ENCODE peak calls at places on chromosomes 1 and 21, in seven cellular contexts. A is activated CD8-positive, alpha-beta T cell treated with anti-CD3 and anti-CD28 coated beads for 36 hours; F is gastrocnemius medialis; C is fibroblast of pulmonary artery; Q is AG09309; D is right lobe of liver; Y is psoas muscle. U is an unnamed sample.

GRCh38 chr1:31529999-31530705 is 46.2 kb upstream of the TINAGL1 start:
- DNase-seq in Q (no peak), C (no peak), Y (no peak), D (no peak), F (no peak), A (no peak), U (no peak)

GRCh38 chr1:15849775-15850449 is 2.4 kb downstream of the SPEN start:
- DNase-seq in F (no peak), A (peak; percentile 49), Y (no peak), Q (no peak), D (peak; percentile 55), C (peak; percentile 41), U (peak; percentile 72)

GRCh38 chr21:42707207-42707830 is 53.9 kb downstream of the PDE9A start:
- DNase-seq in Y (no peak), A (no peak), D (no peak), F (no peak), Q (no peak), C (no peak), U (no peak)

GRCh38 chr21:45041351-45041805 is 33.0 kb upstream of the ADARB1 start:
- DNase-seq in C (peak; percentile 85), F (peak; percentile 93), Q (peak; percentile 85), A (no peak), Y (peak; percentile 90), D (peak; percentile 49), U (peak; percentile 45)

GRCh38 chr1:53073899-53074311 is 11.9 kb downstream of the PODN start:
- DNase-seq in F (peak; percentile 22), Y (peak; percentile 59), Q (no peak), A (no peak), C (no peak), D (peak; percentile 41), U (no peak)

GRCh38 chr21:36491191-36491916 is 11.4 kb upstream of the CLDN14 start:
- DNase-seq in D (no peak), Y (no peak), F (no peak), C (no peak), A (no peak), Q (peak; percentile 61), U (no peak)

GRCh38 chr21:28742527-28742926 is 250.2 kb downstream of the LTN1 start:
- DNase-seq in A (no peak), D (no peak), C (peak; percentile 78), Y (no peak), F (no peak), Q (no peak), U (no peak)

GRCh38 chr1:5770981-5771765 is 221.1 kb downstream of the NPHP4 start:
- DNase-seq in D (no peak), A (no peak), Q (no peak), F (no peak), Y (peak; percentile 28), C (peak; percentile 3), U (no peak)

GRCh38 chr1:197268012-197268411 is at the start of gene CRB1:
- DNase-seq in D (no peak), A (no peak), Y (no peak), Q (no peak), F (no peak), C (no peak), U (peak; percentile 3)

GRCh38 chr1:77975907-77976306 is 3.0 kb downstream of the FUBP1 start:
- DNase-seq in D (no peak), Q (no peak), A (no peak), F (no peak), C (no peak), Y (no peak), U (no peak)

DNA sequence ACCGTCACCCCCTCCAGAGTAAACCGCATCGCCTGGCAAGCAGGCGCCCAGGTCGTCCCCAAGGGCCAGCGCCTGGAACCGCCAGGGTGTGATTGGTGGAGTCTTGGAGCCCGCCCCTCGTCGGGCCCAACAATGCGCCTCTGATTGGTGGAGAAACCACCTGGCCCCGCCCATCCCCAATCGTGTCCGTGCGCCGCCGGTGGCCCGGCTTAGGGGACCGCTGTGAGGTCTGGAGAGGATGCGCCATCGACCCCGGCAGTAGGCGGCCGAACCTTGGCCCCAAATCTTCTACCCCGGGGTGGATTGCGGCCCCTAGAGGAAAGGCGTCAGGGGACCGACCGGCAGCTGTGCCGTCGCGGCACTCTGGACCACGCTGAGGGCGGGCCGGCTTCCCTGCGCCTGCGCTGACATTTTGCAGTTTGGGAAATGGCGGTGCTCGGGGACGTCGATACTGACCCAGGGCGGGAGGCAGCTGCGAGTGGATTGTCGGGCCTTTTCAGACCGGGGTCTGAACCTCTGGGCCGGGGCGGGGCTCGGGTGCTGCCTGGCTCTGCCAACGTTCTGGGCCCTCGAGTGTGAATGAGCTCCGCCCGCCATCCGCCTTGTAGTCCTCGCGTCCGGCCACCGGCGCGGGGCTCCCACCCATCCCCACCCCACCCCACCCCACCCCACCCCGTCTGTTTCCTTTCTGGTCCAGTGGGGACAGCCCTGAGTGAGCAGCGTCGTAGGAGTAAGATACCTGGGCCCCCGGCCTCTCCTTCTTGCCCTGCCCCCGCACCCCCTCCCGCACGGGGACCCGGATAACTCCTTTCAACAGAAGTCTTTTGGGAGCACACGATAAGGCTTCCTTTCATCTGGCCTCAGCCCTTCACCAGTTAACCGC is 34.2 kb downstream of the SLC2A1 start:
- DNase-seq in Y (peak; percentile 94), Q (no peak), F (peak; percentile 84), D (peak; percentile 89), C (peak; percentile 84), A (peak; percentile 95), U (peak; percentile 96)
- TF ChIP-seq CTCF in Y (no peak), Q (peak; percentile 15), F (peak; percentile 9), D (no peak), C (no peak), A (no peak), U (no peak)

GRCh38 chr1:169133801-169134558 is 27.5 kb downstream of the ATP1B1 start:
- DNase-seq in F (no peak), A (no peak), Y (no peak), C (peak; percentile 44), Q (no peak), D (no peak), U (no peak)
- TF ChIP-seq CTCF in F (peak; percentile 30), A (peak; percentile 29), Y (peak; percentile 21), C (peak; percentile 30), Q (peak; percentile 30), D (peak; percentile 38), U (no peak)

GRCh38 chr1:214816603-214817002 is 213.6 kb downstream of the CENPF start:
- DNase-seq in D (no peak), F (no peak), C (no peak), Y (no peak), Q (no peak), A (no peak), U (no peak)
- TF ChIP-seq CTCF in D (no peak), F (no peak), C (peak; percentile 24), Y (no peak), Q (peak; percentile 8), A (no peak), U (no peak)

DNA sequence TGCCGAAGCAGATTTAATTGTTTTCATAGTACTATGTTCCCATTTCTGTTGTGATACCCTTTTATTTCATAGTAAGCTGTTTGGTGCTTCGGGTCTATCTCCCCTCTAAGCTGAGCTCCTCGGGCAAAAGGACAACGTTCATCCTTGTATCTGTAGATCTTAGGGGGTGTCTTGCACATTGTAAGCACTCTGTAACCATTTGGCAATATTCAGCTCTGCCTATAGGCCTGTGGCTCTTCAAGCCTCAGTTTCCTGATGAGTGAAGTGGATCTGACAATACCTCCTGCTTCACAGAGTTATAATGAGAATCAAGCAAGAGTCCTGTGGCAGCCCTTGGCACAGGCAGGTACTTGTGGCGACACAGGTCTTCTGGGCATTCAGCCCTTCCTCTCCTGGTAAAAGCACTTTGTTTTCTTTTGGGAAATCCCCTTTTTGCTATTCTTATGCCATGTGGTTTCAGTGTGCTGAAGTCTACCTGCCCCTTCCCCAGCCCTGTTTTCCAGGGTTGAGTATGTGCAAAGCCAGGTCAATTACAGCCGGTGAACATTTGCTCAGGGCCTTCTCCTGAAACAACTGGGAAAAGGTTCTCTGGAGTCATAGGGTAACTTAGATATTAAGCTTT is 8.5 kb upstream of the EXO1 start:
- DNase-seq in Y (no peak), A (no peak), C (no peak), F (no peak), Q (no peak), D (no peak), U (no peak)
- TF ChIP-seq CTCF in Y (no peak), A (no peak), C (no peak), F (no peak), Q (no peak), D (no peak), U (no peak)

GRCh38 chr1:235203428-235203827 is 42.4 kb upstream of the RBM34 start:
- DNase-seq in Y (no peak), C (no peak), A (no peak), Q (no peak), F (no peak), D (no peak), U (no peak)

GRCh38 chr1:235199441-235199840 is 38.4 kb upstream of the RBM34 start:
- DNase-seq in A (no peak), F (no peak), D (no peak), C (peak; percentile 73), Q (peak; percentile 21), Y (no peak), U (no peak)
- TF ChIP-seq CTCF in A (peak; percentile 23), F (no peak), D (peak; percentile 30), C (peak; percentile 58), Q (peak; percentile 38), Y (peak; percentile 14), U (peak; percentile 13)

GRCh38 chr1:26788836-26789611 is 1.3 kb downstream of the PIGV start:
- DNase-seq in D (peak; percentile 91), C (peak; percentile 86), Y (peak; percentile 86), A (peak; percentile 94), F (peak; percentile 84), Q (no peak), U (peak; percentile 78)
- TF ChIP-seq CTCF in D (peak; percentile 97), C (peak; percentile 91), Y (peak; percentile 97), A (peak; percentile 99), F (peak; percentile 96), Q (peak; percentile 97), U (peak; percentile 90)

GRCh38 chr1:206799311-206799710 is 27.0 kb upstream of the IL10 start:
- DNase-seq in A (no peak), C (no peak), Y (no peak), D (no peak), Q (no peak), F (no peak), U (no peak)

GRCh38 chr1:206803221-206803730 is 31.0 kb upstream of the IL10 start:
- DNase-seq in Q (no peak), Y (no peak), C (peak; percentile 29), F (peak; percentile 13), D (no peak), A (peak; percentile 91), U (no peak)

GRCh38 chr1:206800411-206800810 is 28.1 kb upstream of the IL10 start:
- DNase-seq in Y (no peak), F (no peak), A (no peak), Q (no peak), D (no peak), C (peak; percentile 21), U (no peak)

GRCh38 chr1:206802401-206802800 is 30.1 kb upstream of the IL10 start:
- DNase-seq in A (no peak), Q (no peak), Y (no peak), C (no peak), D (no peak), F (no peak), U (no peak)

GRCh38 chr1:206801467-206801866 is 29.2 kb upstream of the IL10 start:
- DNase-seq in F (no peak), Y (no peak), C (no peak), D (no peak), A (no peak), Q (no peak), U (no peak)
- TF ChIP-seq CTCF in F (no peak), Y (no peak), C (no peak), D (no peak), A (no peak), Q (no peak), U (no peak)

GRCh38 chr1:184888505-184888904 is 85.8 kb downstream of the NIBAN1 start:
- DNase-seq in D (no peak), A (no peak), Y (no peak), Q (peak; percentile 45), F (no peak), C (peak; percentile 63), U (no peak)
- TF ChIP-seq CTCF in D (no peak), A (no peak), Y (no peak), Q (no peak), F (no peak), C (no peak), U (no peak)